ENCODE peak calls at places on chromosome 6, in seven cellular contexts. J is SK-N-SH, E is H1, S is GM12878, A is T47D, D is K562, W is HepG2. T is an unnamed sample.

GRCh38 chr6:162119349-162119748 is 608.2 kb downstream of the PRKN start:
- DNase-seq in J (no peak), E (no peak), S (no peak), A (no peak), D (no peak), W (no peak), T (no peak)

GRCh38 chr6:28643017-28643740 is 117.5 kb downstream of the GPX5 start:
- DNase-seq in J (peak), E (peak), S (peak), A (no peak), D (peak), W (peak), T (peak)

GRCh38 chr6:87213364-87213763 is 58.0 kb downstream of the ZNF292 start:
- DNase-seq in J (no peak), E (no peak), S (no peak), A (no peak), D (peak), W (peak), T (peak)

GRCh38 chr6:37202788-37203491 is 33.0 kb downstream of the PIM1 start:
- DNase-seq in J (no peak), E (no peak), S (no peak), A (no peak), D (no peak), W (no peak), T (no peak)

GRCh38 chr6:13006578-13007300 is 290.2 kb downstream of the PHACTR1 start:
- DNase-seq in J (no peak), E (no peak), S (no peak), A (no peak), D (peak), W (no peak), T (no peak)

GRCh38 chr6:145067430-145067829 is 667.9 kb downstream of the EPM2A start:
- DNase-seq in J (no peak), E (no peak), S (no peak), A (no peak), D (no peak), W (no peak), T (no peak)

GRCh38 chr6:169725270-169726048 is 1.2 kb upstream of the PHF10 start:
- DNase-seq in J (peak), E (no peak), S (no peak), A (no peak), D (peak), W (peak), T (no peak)

GRCh38 chr6:12371151-12371550 is 81.0 kb downstream of the EDN1 start:
- DNase-seq in J (no peak), E (no peak), S (no peak), A (no peak), D (no peak), W (no peak), T (no peak)

GRCh38 chr6:45677381-45677992 is 299.8 kb upstream of the SUPT3H start:
- DNase-seq in J (no peak), E (no peak), S (peak), A (no peak), D (no peak), W (no peak), T (no peak)

GRCh38 chr6:107637914-107638313 is 148.0 kb downstream of the SOBP start:
- DNase-seq in J (no peak), E (no peak), S (no peak), A (no peak), D (no peak), W (no peak), T (no peak)

GRCh38 chr6:26398555-26398954 is 3.5 kb upstream of the BTN3A1 start:
- DNase-seq in J (no peak), E (no peak), S (no peak), A (no peak), D (no peak), W (no peak), T (no peak)

GRCh38 chr6:69416739-69417138 is 380.1 kb downstream of the LMBRD1 start:
- DNase-seq in J (no peak), E (no peak), S (no peak), A (no peak), D (no peak), W (no peak), T (no peak)

GRCh38 chr6:28922841-28923317 is 906 bp downstream of the TRIM27 start:
- DNase-seq in J (peak), E (no peak), S (no peak), A (no peak), D (peak), W (no peak), T (no peak)

GRCh38 chr6:168865-169455 is 123.3 kb upstream of the DUSP22 start:
- DNase-seq in J (peak), E (no peak), S (no peak), A (peak), D (peak), W (peak), T (peak)

GRCh38 chr6:40763001-40763400 is 175.8 kb upstream of the LRFN2 start:
- DNase-seq in J (no peak), E (no peak), S (no peak), A (no peak), D (no peak), W (no peak), T (no peak)

GRCh38 chr6:111530218-111530617 is 47.2 kb upstream of the REV3L start:
- DNase-seq in J (no peak), E (no peak), S (no peak), A (no peak), D (no peak), W (peak), T (no peak)

GRCh38 chr6:111530777-111531176 is 47.8 kb upstream of the REV3L start:
- DNase-seq in J (no peak), E (no peak), S (no peak), A (no peak), D (no peak), W (no peak), T (no peak)

GRCh38 chr6:111536888-111537287 is 53.9 kb upstream of the REV3L start:
- DNase-seq in J (no peak), E (no peak), S (no peak), A (no peak), D (peak), W (no peak), T (no peak)

GRCh38 chr6:111533087-111533784 is 50.2 kb upstream of the REV3L start:
- DNase-seq in J (no peak), E (no peak), S (no peak), A (no peak), D (no peak), W (no peak), T (no peak)

DNA sequence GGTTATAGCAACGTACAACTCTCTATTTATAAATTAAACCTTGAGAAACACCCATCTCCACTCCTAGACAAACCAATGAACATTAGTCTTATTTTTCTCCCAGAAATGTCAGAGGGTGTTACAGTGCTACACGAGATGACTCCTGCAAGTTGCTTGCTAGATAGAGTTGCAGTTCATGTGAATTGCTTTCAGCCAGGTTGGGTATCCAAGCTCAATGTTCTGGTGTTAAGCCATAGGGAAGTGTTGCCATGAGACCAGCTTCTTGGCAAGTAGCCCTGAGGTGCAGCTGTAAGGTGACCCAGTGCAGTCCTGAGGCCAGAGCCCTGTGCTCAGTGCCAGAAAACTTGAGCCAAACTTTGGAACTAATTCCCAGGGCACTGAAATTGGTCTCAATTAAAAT is 51.3 kb upstream of the REV3L start:
- DNase-seq in J (no peak), E (no peak), S (no peak), A (peak), D (peak), W (no peak), T (no peak)
- TF ChIP-seq JUND in J (no peak), E (no peak), S (no peak), A (no peak), D (no peak), W (no peak), T (no peak)

GRCh38 chr6:153872946-153873345 is 166.1 kb upstream of the OPRM1 start:
- DNase-seq in J (no peak), E (no peak), S (no peak), A (no peak), D (no peak), W (no peak), T (no peak)
- TF ChIP-seq JUND in J (no peak), E (no peak), S (no peak), A (no peak), D (no peak), W (no peak), T (no peak)

DNA sequence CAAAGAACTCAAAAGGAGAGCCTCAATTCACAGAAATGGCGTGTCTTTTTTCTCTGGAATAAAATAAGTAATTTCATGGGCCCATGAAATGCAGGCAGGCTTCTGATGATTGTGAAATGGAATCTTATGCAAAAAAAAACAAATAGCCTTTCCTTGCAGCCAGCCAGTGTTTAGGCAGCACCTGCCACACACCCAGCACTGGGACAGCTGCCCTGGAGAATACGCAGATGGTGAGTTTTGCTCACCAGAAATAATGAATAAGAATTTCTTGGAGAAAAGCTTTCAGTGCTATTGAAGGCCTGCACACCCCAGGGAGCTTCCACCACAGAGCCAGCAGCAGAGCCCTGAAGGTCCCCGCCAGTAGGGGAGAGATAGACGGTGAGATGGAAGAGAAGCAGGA is 55.0 kb downstream of the PXDC1 start:
- DNase-seq in J (no peak), E (no peak), S (no peak), A (no peak), D (no peak), W (no peak), T (no peak)
- TF ChIP-seq JUND in J (no peak), E (no peak), S (no peak), A (no peak), D (no peak), W (no peak), T (no peak)

GRCh38 chr6:151389640-151390275 is 1.6 kb downstream of the ZBTB2 start:
- DNase-seq in J (peak), E (no peak), S (no peak), A (peak), D (peak), W (peak), T (no peak)
- TF ChIP-seq JUND in J (no peak), E (no peak), S (no peak), A (no peak), D (no peak), W (no peak), T (no peak)